ENCODE peak calls at places on chromosomes 5 and 9, in five cellular contexts. One of them, this sample, is unnamed.

GRCh38 chr9:114138537-114138936 is 16.8 kb upstream of the COL27A1 start:
- DNase-seq in HFF-Myc: no peak
- DNase-seq in left ventricle myocardium inferior: no peak
- DNase-seq in lung: peak
- DNase-seq in PC-3: no peak
- DNase-seq in this sample: peak

GRCh38 chr5:103487253-103487652 is 75.3 kb downstream of the NUDT12 start:
- DNase-seq in HFF-Myc: no peak
- DNase-seq in left ventricle myocardium inferior: no peak
- DNase-seq in lung: no peak
- DNase-seq in PC-3: no peak
- DNase-seq in this sample: peak

GRCh38 chr9:72349240-72349639 is 15.8 kb downstream of the ZFAND5 start:
- DNase-seq in HFF-Myc: no peak
- DNase-seq in left ventricle myocardium inferior: no peak
- DNase-seq in lung: no peak
- DNase-seq in PC-3: no peak
- DNase-seq in this sample: no peak

GRCh38 chr5:98771389-98772109 is 1.9 kb upstream of the RGMB start:
- DNase-seq in HFF-Myc: peak
- DNase-seq in left ventricle myocardium inferior: no peak
- DNase-seq in lung: peak
- DNase-seq in PC-3: peak
- DNase-seq in this sample: peak

GRCh38 chr9:104765138-104765537 is 1.2 kb downstream of the NIPSNAP3B start:
- DNase-seq in HFF-Myc: no peak
- DNase-seq in left ventricle myocardium inferior: no peak
- DNase-seq in lung: no peak
- DNase-seq in PC-3: no peak
- DNase-seq in this sample: no peak

GRCh38 chr5:155941340-155941739 is 385.6 kb upstream of the SGCD start:
- DNase-seq in HFF-Myc: no peak
- DNase-seq in left ventricle myocardium inferior: no peak
- DNase-seq in lung: no peak
- DNase-seq in PC-3: no peak
- DNase-seq in this sample: no peak

GRCh38 chr5:129652353-129653138 is 95.3 kb upstream of the MINAR2 start:
- DNase-seq in HFF-Myc: no peak
- DNase-seq in left ventricle myocardium inferior: no peak
- DNase-seq in lung: no peak
- DNase-seq in PC-3: peak
- DNase-seq in this sample: peak

GRCh38 chr9:132411091-132411508 is 1.1 kb downstream of the CFAP77 start:
- DNase-seq in HFF-Myc: no peak
- DNase-seq in left ventricle myocardium inferior: peak
- DNase-seq in lung: peak
- DNase-seq in PC-3: peak
- DNase-seq in this sample: peak

GRCh38 chr5:44927335-44927734 is 118.6 kb downstream of the MRPS30 start:
- DNase-seq in HFF-Myc: no peak
- DNase-seq in left ventricle myocardium inferior: no peak
- DNase-seq in lung: no peak
- DNase-seq in PC-3: no peak
- DNase-seq in this sample: no peak

GRCh38 chr9:108603141-108603540 is 252.6 kb downstream of the ACTL7B start:
- DNase-seq in HFF-Myc: no peak
- DNase-seq in left ventricle myocardium inferior: peak
- DNase-seq in lung: no peak
- DNase-seq in PC-3: no peak
- DNase-seq in this sample: no peak

GRCh38 chr5:29852329-29852728 is 1341.2 kb upstream of the CDH6 start:
- DNase-seq in HFF-Myc: no peak
- DNase-seq in left ventricle myocardium inferior: no peak
- DNase-seq in lung: no peak
- DNase-seq in PC-3: no peak
- DNase-seq in this sample: no peak

GRCh38 chr5:145680169-145680568 is 155.0 kb downstream of the PRELID2 start:
- DNase-seq in HFF-Myc: no peak
- DNase-seq in left ventricle myocardium inferior: no peak
- DNase-seq in lung: no peak
- DNase-seq in PC-3: peak
- DNase-seq in this sample: no peak

GRCh38 chr5:40270274-40270855 is 409.4 kb upstream of the PTGER4 start:
- DNase-seq in HFF-Myc: no peak
- DNase-seq in left ventricle myocardium inferior: no peak
- DNase-seq in lung: no peak
- DNase-seq in PC-3: no peak
- DNase-seq in this sample: no peak

GRCh38 chr5:168301593-168302388 is 10.3 kb downstream of the WWC1 start:
- DNase-seq in HFF-Myc: no peak
- DNase-seq in left ventricle myocardium inferior: no peak
- DNase-seq in lung: peak
- DNase-seq in PC-3: peak
- DNase-seq in this sample: no peak

GRCh38 chr5:167861134-167861930 is 430.1 kb upstream of the WWC1 start:
- DNase-seq in HFF-Myc: no peak
- DNase-seq in left ventricle myocardium inferior: no peak
- DNase-seq in lung: no peak
- DNase-seq in PC-3: peak
- DNase-seq in this sample: peak

GRCh38 chr5:145495741-145496140 is 339.4 kb downstream of the PRELID2 start:
- DNase-seq in HFF-Myc: peak
- DNase-seq in left ventricle myocardium inferior: no peak
- DNase-seq in lung: no peak
- DNase-seq in PC-3: peak
- DNase-seq in this sample: peak

GRCh38 chr9:104863180-104863883 is 64.6 kb downstream of the ABCA1 start:
- DNase-seq in HFF-Myc: peak
- DNase-seq in left ventricle myocardium inferior: no peak
- DNase-seq in lung: no peak
- DNase-seq in PC-3: peak
- DNase-seq in this sample: peak

GRCh38 chr9:86854898-86855523 is 92.3 kb downstream of the GAS1 start:
- DNase-seq in HFF-Myc: peak
- DNase-seq in left ventricle myocardium inferior: no peak
- DNase-seq in lung: no peak
- DNase-seq in PC-3: peak
- DNase-seq in this sample: peak

DNA sequence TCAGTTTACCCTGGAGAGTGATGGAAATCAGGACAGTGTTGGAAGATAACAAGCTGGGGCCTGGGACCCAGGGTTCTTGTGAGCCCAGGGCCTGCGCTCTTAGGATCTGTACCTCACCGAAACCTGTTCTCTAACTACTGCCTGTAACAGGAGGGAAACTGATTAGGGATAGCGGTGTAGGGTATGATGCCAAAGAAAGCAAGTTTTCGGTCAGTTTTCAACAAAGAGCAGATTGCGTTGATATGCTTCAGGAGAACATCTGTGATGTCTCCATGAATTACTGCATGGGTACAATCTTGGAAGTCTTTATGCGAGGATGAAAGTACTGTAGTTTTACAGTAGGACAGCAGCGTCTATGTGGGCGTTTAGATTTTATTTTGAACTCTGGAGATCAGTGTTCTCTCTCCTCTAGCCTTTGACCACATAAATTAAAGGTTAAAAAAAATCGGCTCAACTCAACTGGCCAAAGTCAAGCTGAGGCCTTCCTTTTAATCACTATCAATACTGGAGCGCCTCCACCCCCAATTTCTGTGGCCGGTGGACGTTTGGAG is 3.1 kb downstream of the NFIL3 start:
- DNase-seq in HFF-Myc: no peak
- DNase-seq in left ventricle myocardium inferior: no peak
- DNase-seq in lung: no peak
- DNase-seq in PC-3: no peak
- DNase-seq in this sample: peak
- H3K4me3 ChIP-seq in HFF-Myc: peak
- H3K4me3 ChIP-seq in left ventricle myocardium inferior: peak
- H3K4me3 ChIP-seq in lung: no peak
- H3K4me3 ChIP-seq in PC-3: peak
- H3K4me3 ChIP-seq in this sample: peak

DNA sequence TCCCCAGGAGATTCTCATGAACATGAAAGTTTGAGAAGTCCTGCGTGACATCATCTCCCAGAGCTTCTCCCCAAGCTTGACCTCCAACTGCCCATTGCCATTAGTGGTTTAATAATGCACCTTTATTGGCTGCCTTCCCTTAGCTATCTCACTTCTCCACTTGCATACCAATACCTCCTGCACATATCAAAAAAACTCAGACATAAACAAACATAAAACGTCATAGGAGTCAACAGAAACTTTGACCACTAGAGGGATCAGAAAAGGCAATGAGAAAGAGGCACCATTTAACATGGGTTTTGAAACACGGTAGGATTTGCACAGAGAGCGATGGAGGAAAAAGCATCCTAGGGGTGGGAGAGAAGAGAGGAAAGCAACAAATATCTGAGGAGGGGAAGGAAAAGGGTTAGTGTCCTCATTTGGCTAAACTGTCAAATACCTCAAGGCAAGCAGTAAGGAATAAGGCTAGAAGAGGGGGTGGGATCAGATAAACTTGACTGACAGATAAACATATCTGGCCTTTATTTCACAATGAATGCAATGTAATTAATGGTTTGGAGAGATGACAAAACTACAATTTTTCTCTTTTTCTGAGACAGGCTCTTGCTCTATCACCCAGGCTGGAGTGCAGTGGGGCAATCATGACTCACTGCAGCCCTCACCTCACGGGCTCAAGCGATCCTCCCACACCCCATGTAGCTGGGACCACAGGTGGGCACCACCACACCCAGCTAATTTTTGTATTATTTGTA is 27.0 kb downstream of the GNAQ start:
- DNase-seq in HFF-Myc: no peak
- DNase-seq in left ventricle myocardium inferior: no peak
- DNase-seq in lung: no peak
- DNase-seq in PC-3: peak
- DNase-seq in this sample: no peak
- TF ChIP-seq CTCF in HFF-Myc: peak
- TF ChIP-seq CTCF in left ventricle myocardium inferior: peak
- TF ChIP-seq CTCF in lung: no peak
- TF ChIP-seq CTCF in PC-3: peak
- TF ChIP-seq CTCF in this sample: peak

GRCh38 chr9:77014597-77015263 is 4.7 kb upstream of the FOXB2 start:
- DNase-seq in HFF-Myc: no peak
- DNase-seq in left ventricle myocardium inferior: no peak
- DNase-seq in lung: no peak
- DNase-seq in PC-3: no peak
- DNase-seq in this sample: no peak
- H3K4me3 ChIP-seq in HFF-Myc: no peak
- H3K4me3 ChIP-seq in left ventricle myocardium inferior: no peak
- H3K4me3 ChIP-seq in lung: no peak
- H3K4me3 ChIP-seq in PC-3: no peak
- H3K4me3 ChIP-seq in this sample: no peak

GRCh38 chr5:143106175-143106574 is 297.3 kb downstream of the NR3C1 start:
- DNase-seq in HFF-Myc: peak
- DNase-seq in left ventricle myocardium inferior: no peak
- DNase-seq in lung: no peak
- DNase-seq in PC-3: peak
- DNase-seq in this sample: peak
- TF ChIP-seq CTCF in HFF-Myc: peak
- TF ChIP-seq CTCF in left ventricle myocardium inferior: peak
- TF ChIP-seq CTCF in lung: no peak
- TF ChIP-seq CTCF in PC-3: peak
- TF ChIP-seq CTCF in this sample: peak

DNA sequence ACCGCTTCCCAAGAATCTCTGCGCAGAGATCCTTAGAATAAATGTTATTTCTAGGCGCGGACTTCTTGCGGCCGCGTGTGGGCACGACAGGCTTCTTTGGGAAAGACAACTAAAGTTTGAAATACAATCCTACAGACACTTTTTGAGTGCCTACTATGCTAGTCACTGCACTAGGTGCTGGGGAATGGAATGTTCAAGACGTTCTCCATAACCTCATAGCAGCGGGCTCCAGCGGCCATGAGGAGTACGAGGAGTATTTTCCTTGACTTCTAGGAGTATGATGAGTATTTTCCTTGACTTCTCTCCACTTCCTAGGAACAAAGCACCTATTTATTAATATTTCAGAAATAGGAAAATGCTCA is 636 bp upstream of the PWWP2A start:
- DNase-seq in HFF-Myc: no peak
- DNase-seq in left ventricle myocardium inferior: no peak
- DNase-seq in lung: no peak
- DNase-seq in PC-3: no peak
- DNase-seq in this sample: no peak
- H3K4me3 ChIP-seq in HFF-Myc: no peak
- H3K4me3 ChIP-seq in left ventricle myocardium inferior: peak
- H3K4me3 ChIP-seq in lung: no peak
- H3K4me3 ChIP-seq in PC-3: peak
- H3K4me3 ChIP-seq in this sample: no peak

GRCh38 chr9:79461735-79462134 is 110.0 kb upstream of the TLE4 start:
- DNase-seq in HFF-Myc: no peak
- DNase-seq in left ventricle myocardium inferior: no peak
- DNase-seq in lung: no peak
- DNase-seq in PC-3: no peak
- DNase-seq in this sample: peak
- TF ChIP-seq CTCF in HFF-Myc: no peak
- TF ChIP-seq CTCF in left ventricle myocardium inferior: no peak
- TF ChIP-seq CTCF in lung: no peak
- TF ChIP-seq CTCF in PC-3: no peak
- TF ChIP-seq CTCF in this sample: no peak

DNA sequence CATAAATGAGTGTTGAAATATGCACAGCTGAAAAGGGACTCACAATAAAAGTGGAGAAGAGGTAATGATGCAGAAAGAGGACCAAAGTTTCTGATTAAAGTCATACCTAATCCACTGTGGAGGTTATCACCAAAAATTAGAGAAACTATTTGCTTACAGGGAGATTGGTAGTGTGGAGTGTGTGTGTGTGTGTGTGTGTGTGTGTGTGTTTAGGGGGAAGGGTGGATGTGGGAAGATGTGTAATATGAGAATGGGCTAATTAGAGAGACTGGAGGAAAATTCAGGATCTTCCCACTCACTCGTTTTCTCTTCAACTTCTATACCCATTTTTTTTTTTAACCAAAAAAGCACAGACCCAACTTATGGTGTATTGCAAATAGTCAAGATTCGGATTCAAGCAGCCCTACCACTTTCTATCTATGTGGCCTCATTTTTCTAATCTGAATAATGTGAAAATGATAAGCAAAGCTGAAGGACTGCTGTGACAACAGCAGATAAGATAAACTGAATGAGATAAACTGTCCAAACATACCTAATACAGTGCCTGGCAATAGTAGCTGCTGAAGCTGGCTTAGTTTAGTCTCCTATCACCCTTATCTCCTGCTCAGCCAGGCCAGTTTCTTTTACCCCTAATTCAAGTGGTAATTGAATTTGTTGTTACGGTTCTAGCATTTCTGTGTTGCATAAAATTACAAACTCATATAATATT is 501.1 kb downstream of the KDM4C start:
- DNase-seq in HFF-Myc: no peak
- DNase-seq in left ventricle myocardium inferior: no peak
- DNase-seq in lung: no peak
- DNase-seq in PC-3: no peak
- DNase-seq in this sample: no peak
- H3K4me3 ChIP-seq in HFF-Myc: no peak
- H3K4me3 ChIP-seq in left ventricle myocardium inferior: no peak
- H3K4me3 ChIP-seq in lung: no peak
- H3K4me3 ChIP-seq in PC-3: no peak
- H3K4me3 ChIP-seq in this sample: no peak

GRCh38 chr9:102461441-102461840 is 533.7 kb upstream of the CYLC2 start:
- DNase-seq in HFF-Myc: no peak
- DNase-seq in left ventricle myocardium inferior: no peak
- DNase-seq in lung: no peak
- DNase-seq in PC-3: no peak
- DNase-seq in this sample: no peak
- TF ChIP-seq CTCF in HFF-Myc: no peak
- TF ChIP-seq CTCF in left ventricle myocardium inferior: no peak
- TF ChIP-seq CTCF in lung: no peak
- TF ChIP-seq CTCF in PC-3: no peak
- TF ChIP-seq CTCF in this sample: no peak

GRCh38 chr9:26604076-26604662 is 288.4 kb downstream of the CAAP1 start:
- DNase-seq in HFF-Myc: no peak
- DNase-seq in left ventricle myocardium inferior: no peak
- DNase-seq in lung: no peak
- DNase-seq in PC-3: no peak
- DNase-seq in this sample: no peak
- H3K4me3 ChIP-seq in HFF-Myc: no peak
- H3K4me3 ChIP-seq in left ventricle myocardium inferior: no peak
- H3K4me3 ChIP-seq in lung: no peak
- H3K4me3 ChIP-seq in PC-3: no peak
- H3K4me3 ChIP-seq in this sample: no peak

This sample was measured in fibroblast of villous mesenchyme.